ENCODE peak calls at places on chromosomes 7 and 10, in ten cellular contexts. L is hepatocyte, K is left ventricle myocardium inferior, W is Caco-2, G is adipocyte, M is fibroblast of lung, T is neuronal stem cell, O is tibial nerve, H is adrenal gland, D is Panc1. I is an unnamed sample. For H3K9me3, the result is how much of the 10 kb centered on the place peaks cover.

GRCh38 chr10:116787018-116787674 is 44.8 kb upstream of the HSPA12A start:
- DNase-seq in L (no peak), K (no peak), W (no peak), G (no peak), M (no peak), T (no peak), O (no peak), H (no peak), D (no peak), I (no peak)

GRCh38 chr10:100717166-100717565 is 28.2 kb upstream of the PAX2 start:
- DNase-seq in L (no peak), K (no peak), W (no peak), G (no peak), M (no peak), T (no peak), O (no peak), H (no peak), D (no peak), I (no peak)

GRCh38 chr7:29287366-29287765 is 92.8 kb downstream of the CHN2 start:
- DNase-seq in L (no peak), K (no peak), W (no peak), G (peak), M (peak), T (no peak), O (no peak), H (no peak), D (no peak), I (no peak)

GRCh38 chr7:121301441-121302213 is 27.2 kb upstream of the WNT16 start:
- DNase-seq in L (no peak), K (no peak), W (no peak), G (peak), M (peak), T (no peak), O (no peak), H (no peak), D (peak), I (no peak)

GRCh38 chr7:148669907-148670306 is 28.8 kb upstream of the CUL1 start:
- DNase-seq in L (no peak), K (no peak), W (no peak), G (no peak), M (no peak), T (no peak), O (no peak), H (no peak), D (no peak), I (no peak)

GRCh38 chr7:5773661-5774086 is 7.8 kb downstream of the RNF216 start:
- DNase-seq in L (peak), K (no peak), W (no peak), G (peak), M (peak), T (no peak), O (no peak), H (peak), D (peak), I (no peak)

GRCh38 chr7:88311675-88312036 is 5.0 kb upstream of the STEAP4 start:
- DNase-seq in L (no peak), K (no peak), W (no peak), G (no peak), M (peak), T (no peak), O (no peak), H (no peak), D (no peak), I (no peak)

GRCh38 chr10:17006631-17007161 is 122.9 kb downstream of the CUBN start:
- DNase-seq in L (no peak), K (no peak), W (no peak), G (no peak), M (peak), T (no peak), O (no peak), H (no peak), D (no peak), I (peak)

GRCh38 chr10:116728526-116729096 is 13.8 kb downstream of the HSPA12A start:
- DNase-seq in L (no peak), K (no peak), W (no peak), G (no peak), M (peak), T (no peak), O (no peak), H (no peak), D (no peak), I (peak)

GRCh38 chr10:6299234-6299633 is 96.5 kb downstream of the PFKFB3 start:
- DNase-seq in L (peak), K (no peak), W (no peak), G (no peak), M (peak), T (no peak), O (no peak), H (peak), D (peak), I (peak)

GRCh38 chr10:16545126-16545736 is 23.6 kb upstream of the C1QL3 start:
- DNase-seq in L (peak), K (no peak), W (no peak), G (peak), M (peak), T (no peak), O (no peak), H (no peak), D (peak), I (peak)

GRCh38 chr7:46603296-46603701 is 682.2 kb upstream of the IGFBP3 start:
- DNase-seq in L (no peak), K (no peak), W (no peak), G (no peak), M (no peak), T (no peak), O (peak), H (no peak), D (no peak), I (no peak)

GRCh38 chr7:108266489-108266888 is 136.3 kb upstream of the LAMB4 start:
- DNase-seq in L (no peak), K (no peak), W (no peak), G (no peak), M (peak), T (no peak), O (no peak), H (no peak), D (no peak), I (no peak)

GRCh38 chr7:108265007-108265406 is 134.8 kb upstream of the LAMB4 start:
- DNase-seq in L (no peak), K (no peak), W (no peak), G (no peak), M (no peak), T (no peak), O (no peak), H (no peak), D (no peak), I (no peak)

GRCh38 chr7:108270385-108270784 is 140.2 kb upstream of the LAMB4 start:
- DNase-seq in L (no peak), K (no peak), W (no peak), G (no peak), M (peak), T (no peak), O (no peak), H (no peak), D (no peak), I (no peak)

GRCh38 chr7:108267615-108268014 is 137.5 kb upstream of the LAMB4 start:
- DNase-seq in L (no peak), K (no peak), W (no peak), G (no peak), M (no peak), T (no peak), O (no peak), H (no peak), D (no peak), I (no peak)

DNA sequence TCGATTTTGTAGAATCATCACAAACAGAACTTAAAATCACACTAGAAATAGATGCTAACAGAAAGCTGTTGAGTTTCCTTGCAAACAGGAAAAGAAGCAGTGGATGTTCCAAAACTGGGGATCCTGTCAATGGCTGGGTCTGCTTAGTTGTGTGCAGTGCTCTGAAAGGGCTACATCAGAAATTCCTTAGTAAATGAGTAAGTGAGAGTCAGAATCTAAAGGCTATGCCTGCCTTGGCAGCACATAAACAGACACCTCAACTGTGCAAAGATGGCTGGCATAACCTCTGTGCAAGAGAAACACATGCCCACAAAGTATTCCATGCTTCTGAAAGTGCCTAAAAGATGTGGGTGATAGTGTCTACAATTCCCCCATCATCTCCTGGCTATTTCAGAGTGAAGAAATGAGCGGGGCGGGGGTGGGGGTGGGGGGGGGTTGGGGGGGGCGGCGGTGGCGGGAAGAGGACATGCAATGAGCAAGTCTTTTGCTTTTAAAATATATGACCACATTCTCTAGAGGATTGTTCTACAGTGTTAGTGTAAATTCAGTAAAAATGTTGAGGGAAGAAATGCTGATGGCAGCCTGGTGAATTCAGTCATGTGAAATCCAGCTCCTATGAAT is 138.1 kb upstream of the LAMB4 start:
- DNase-seq in L (no peak), K (no peak), W (no peak), G (no peak), M (peak), T (no peak), O (no peak), H (no peak), D (no peak), I (no peak)
- H3K9me3 ChIP-seq in L (under half), K (under half), W (under half), G (under half), M (under half), T (under half), O (under half), H (under half), D (under half), I (under half)

GRCh38 chr10:132178046-132178445 is 8.7 kb upstream of the DPYSL4 start:
- DNase-seq in L (no peak), K (no peak), W (no peak), G (no peak), M (no peak), T (no peak), O (no peak), H (no peak), D (no peak), I (no peak)

GRCh38 chr10:132176647-132177046 is 10.1 kb upstream of the DPYSL4 start:
- DNase-seq in L (no peak), K (no peak), W (no peak), G (no peak), M (no peak), T (no peak), O (no peak), H (no peak), D (no peak), I (no peak)

GRCh38 chr10:132175401-132175800 is 11.3 kb upstream of the DPYSL4 start:
- DNase-seq in L (no peak), K (no peak), W (no peak), G (no peak), M (no peak), T (no peak), O (no peak), H (no peak), D (no peak), I (no peak)

GRCh38 chr10:132174237-132174636 is 12.5 kb upstream of the DPYSL4 start:
- DNase-seq in L (no peak), K (no peak), W (no peak), G (no peak), M (no peak), T (no peak), O (no peak), H (no peak), D (no peak), I (no peak)

DNA sequence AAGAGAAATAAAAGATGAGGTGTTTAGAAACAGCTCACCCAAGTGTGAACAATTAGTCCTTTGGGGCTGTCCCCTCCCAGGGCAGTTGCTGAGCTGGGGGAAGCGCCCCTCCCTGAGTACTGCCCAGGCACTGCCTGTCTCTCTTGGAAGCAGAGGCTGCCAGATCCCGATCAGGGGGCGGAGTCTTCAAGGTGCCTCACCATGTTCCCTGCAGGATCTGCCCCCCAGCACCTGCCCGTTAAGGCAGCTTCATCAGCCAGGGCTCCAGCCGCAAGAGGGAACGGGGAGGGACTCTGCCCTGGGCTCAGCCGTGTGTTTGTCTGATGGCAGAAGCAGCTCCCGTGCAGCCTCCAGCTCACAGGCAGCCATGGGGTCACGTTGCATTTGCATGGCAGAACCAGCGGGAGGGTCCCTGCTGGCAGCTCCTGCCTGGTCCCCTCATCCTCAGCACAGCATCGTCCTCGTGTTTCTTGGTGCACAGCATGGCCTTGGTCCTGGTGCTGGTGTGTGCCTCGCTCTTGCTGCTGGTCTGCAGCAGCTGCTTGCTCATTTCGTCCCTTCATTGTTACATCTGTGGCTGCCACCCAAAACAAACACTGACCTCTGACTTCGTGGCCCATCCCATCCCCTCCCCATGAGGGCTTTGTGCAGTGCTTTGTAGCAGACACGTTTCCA is 10.7 kb upstream of the DPYSL4 start:
- DNase-seq in L (no peak), K (no peak), W (no peak), G (no peak), M (no peak), T (no peak), O (no peak), H (peak), D (no peak), I (peak)
- H3K9me3 ChIP-seq in L (under half), K (under half), W (under half), G (under half), M (under half), T (under half), O (under half), H (under half), D (under half), I (under half)

GRCh38 chr7:56174346-56175085 is 58.3 kb upstream of the NUPR2 start:
- DNase-seq in L (no peak), K (no peak), W (no peak), G (no peak), M (no peak), T (no peak), O (no peak), H (no peak), D (no peak), I (no peak)
- H3K9me3 ChIP-seq in L (under half), K (under half), W (under half), G (under half), M (under half), T (under half), O (under half), H (under half), D (under half), I (half or more)

DNA sequence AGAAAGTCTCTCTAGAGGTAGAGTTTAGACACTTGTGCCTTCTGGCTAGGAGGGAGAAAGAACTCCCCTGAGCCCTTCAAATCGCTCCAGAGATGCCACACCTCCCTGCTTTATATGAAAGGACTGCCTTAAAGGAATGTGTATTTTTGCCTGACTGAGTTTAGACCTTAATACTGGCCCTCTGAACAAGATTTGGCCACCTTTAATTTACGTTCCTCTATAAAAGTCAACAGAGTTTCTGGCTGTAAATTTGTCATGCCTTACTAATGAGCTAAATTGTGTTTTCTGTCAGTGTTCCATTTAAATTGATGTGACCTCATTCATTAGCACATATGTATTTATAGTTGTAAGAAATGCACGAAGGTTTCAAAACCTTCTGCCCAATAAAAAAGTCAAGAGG is 48.0 kb downstream of the SEMA3C start:
- DNase-seq in L (no peak), K (no peak), W (no peak), G (no peak), M (no peak), T (no peak), O (no peak), H (no peak), D (no peak), I (no peak)
- H3K9me3 ChIP-seq in L (under half), K (under half), W (under half), G (under half), M (under half), T (under half), O (under half), H (under half), D (under half), I (under half)

GRCh38 chr10:1661861-1662260 is 75.5 kb downstream of the ADARB2 start:
- DNase-seq in L (no peak), K (no peak), W (no peak), G (no peak), M (no peak), T (no peak), O (no peak), H (no peak), D (no peak), I (peak)
- H3K9me3 ChIP-seq in L (under half), K (under half), W (under half), G (under half), M (under half), T (under half), O (under half), H (under half), D (under half), I (under half)